ENCODE peak calls at places on chromosomes 2 and 18, in ten cellular contexts. L is ACHN; B is GM06990; S is keratinocyte; A is activated CD4-positive, CD25-positive, alpha-beta regulatory T cell treated with anti-CD3 and anti-CD28 coated beads, Interleukin-2, amount 50 U/mL, for 72 hours; O is HT1080; I is endothelial cell of umbilical vein; H is activated CD4-positive, alpha-beta T cell treated with anti-CD3 and anti-CD28 coated beads, Interleukin-2, amount 50 U/mL, for 4 hours; N is gastrocnemius medialis; M is IMR-90. D is an unnamed sample.

GRCh38 chr18:3594760-3595241 is 144.8 kb downstream of the TGIF1 start:
- DNase-seq in L (no peak), B (no peak), S (no peak), A (peak), O (peak), I (no peak), H (no peak), N (no peak), M (peak), D (no peak)

GRCh38 chr2:227826019-227826521 is 12.4 kb downstream of the CCL20 start:
- DNase-seq in L (no peak), B (no peak), S (no peak), A (no peak), O (no peak), I (no peak), H (no peak), N (no peak), M (no peak), D (no peak)

GRCh38 chr2:236265675-236266074 is 1.5 kb upstream of the ASB18 start:
- DNase-seq in L (no peak), B (no peak), S (no peak), A (no peak), O (no peak), I (no peak), H (no peak), N (peak), M (no peak), D (no peak)

GRCh38 chr18:58674159-58674558 is 2.9 kb downstream of the MALT1 start:
- DNase-seq in L (no peak), B (no peak), S (no peak), A (no peak), O (no peak), I (no peak), H (no peak), N (no peak), M (no peak), D (no peak)

GRCh38 chr2:193963472-193964119 is 1693.4 kb upstream of the SLC39A10 start:
- DNase-seq in L (peak), B (no peak), S (no peak), A (no peak), O (peak), I (peak), H (no peak), N (no peak), M (no peak), D (peak)

GRCh38 chr2:177689623-177690022 is 297.1 kb downstream of the AGPS start:
- DNase-seq in L (no peak), B (no peak), S (no peak), A (no peak), O (no peak), I (no peak), H (no peak), N (no peak), M (no peak), D (no peak)

GRCh38 chr2:190178066-190178722 is 115.7 kb upstream of the MSTN start:
- DNase-seq in L (no peak), B (no peak), S (no peak), A (no peak), O (no peak), I (no peak), H (no peak), N (no peak), M (no peak), D (no peak)

GRCh38 chr2:84631047-84631446 is 114.7 kb downstream of the DNAH6 start:
- DNase-seq in L (peak), B (no peak), S (no peak), A (no peak), O (peak), I (peak), H (no peak), N (no peak), M (peak), D (peak)

GRCh38 chr2:215238485-215239098 is 73.3 kb upstream of the ATIC start:
- DNase-seq in L (no peak), B (no peak), S (no peak), A (no peak), O (no peak), I (no peak), H (no peak), N (no peak), M (no peak), D (no peak)

GRCh38 chr2:56184500-56184996 is 758 bp downstream of the CCDC85A start:
- DNase-seq in L (peak), B (peak), S (no peak), A (no peak), O (no peak), I (peak), H (no peak), N (no peak), M (no peak), D (peak)

GRCh38 chr2:175745911-175746310 is 256.2 kb downstream of the LNPK start:
- DNase-seq in L (no peak), B (no peak), S (no peak), A (no peak), O (no peak), I (no peak), H (no peak), N (no peak), M (no peak), D (no peak)